ENCODE peak calls at places on chromosomes 3 and 15, in seven cellular contexts. V, I, H, N, S, U and E are unnamed samples. For H3K4me1, the result is how much of the 10 kb centered on the place peaks cover.

GRCh38 chr3:50287262-50287661 is 5.0 kb downstream of the IFRD2 start:
- DNase-seq in V (no peak), U (no peak), H (peak), S (no peak), I (no peak), N (peak), E (no peak)

GRCh38 chr3:124639406-124640237 is 90.6 kb upstream of the UMPS start:
- DNase-seq in H (no peak), U (no peak), V (no peak), N (no peak), S (no peak), I (peak), E (no peak)

GRCh38 chr15:41980654-41981323 is 8.4 kb upstream of the EHD4 start:
- DNase-seq in U (no peak), N (no peak), I (no peak), V (no peak), S (no peak), H (no peak), E (no peak)

GRCh38 chr3:139771331-139771730 is 93.6 kb upstream of the NMNAT3 start:
- DNase-seq in I (no peak), U (no peak), V (no peak), S (no peak), H (peak), N (no peak), E (no peak)

GRCh38 chr3:8938021-8938420 is 25.3 kb downstream of the RAD18 start:
- DNase-seq in V (no peak), I (peak), S (no peak), U (no peak), H (peak), N (no peak), E (no peak)

GRCh38 chr3:4303187-4304123 is at the start of gene SETMAR:
- DNase-seq in S (peak), N (peak), I (peak), U (peak), H (peak), V (peak), E (peak)

GRCh38 chr15:60520825-60521368 is 42.0 kb upstream of the ICE2 start:
- DNase-seq in H (peak), N (peak), I (peak), S (peak), V (peak), U (peak), E (peak)

GRCh38 chr3:136276049-136276755 is 26.1 kb downstream of the PCCB start:
- DNase-seq in H (no peak), I (no peak), N (no peak), V (no peak), U (no peak), S (no peak), E (no peak)

GRCh38 chr3:166582231-166582630 is 745.0 kb upstream of the BCHE start:
- DNase-seq in I (no peak), U (no peak), S (no peak), N (no peak), V (no peak), H (no peak), E (no peak)

GRCh38 chr3:36197176-36197575 is 183.1 kb upstream of the STAC start:
- DNase-seq in V (no peak), I (no peak), U (no peak), S (no peak), N (no peak), H (no peak), E (no peak)

GRCh38 chr3:94336076-94336741 is 273.3 kb downstream of the NSUN3 start:
- DNase-seq in H (peak), V (no peak), U (peak), N (no peak), I (peak), S (no peak), E (no peak)

GRCh38 chr3:99023590-99024192 is 122.2 kb upstream of the DCBLD2 start:
- DNase-seq in S (no peak), U (peak), N (no peak), H (peak), I (peak), V (no peak), E (no peak)

GRCh38 chr3:58434170-58434507 is 507 bp upstream of the PDHB start:
- DNase-seq in N (no peak), U (no peak), H (no peak), S (no peak), V (no peak), I (no peak), E (no peak)

GRCh38 chr3:40768536-40768935 is 243.8 kb downstream of the ZNF621 start:
- DNase-seq in H (no peak), N (no peak), S (no peak), V (no peak), I (no peak), U (no peak), E (no peak)

GRCh38 chr3:192817053-192817452 is 89.7 kb upstream of the FGF12 start:
- DNase-seq in S (no peak), U (no peak), V (no peak), N (no peak), H (no peak), I (no peak), E (no peak)

GRCh38 chr3:49689046-49689886 is at the start of the genes MST1 and RNF123:
- DNase-seq in I (peak), U (peak), H (peak), N (peak), V (peak), S (peak), E (peak)

GRCh38 chr3:108430540-108430939 is 79.9 kb downstream of the MYH15 start:
- DNase-seq in V (no peak), H (no peak), I (no peak), N (no peak), U (no peak), S (no peak), E (no peak)

GRCh38 chr15:63107895-63108546 is 13.6 kb upstream of the LACTB start:
- DNase-seq in S (no peak), N (no peak), H (no peak), U (no peak), I (no peak), V (peak), E (no peak)

GRCh38 chr15:52780172-52780980 is 9.8 kb downstream of the ONECUT1 start:
- DNase-seq in S (peak), V (peak), I (peak), U (peak), N (no peak), H (peak), E (peak)

GRCh38 chr3:129313983-129314756 is 35.5 kb downstream of the HMCES start:
- DNase-seq in N (peak), H (no peak), V (no peak), I (peak), U (peak), S (no peak), E (peak)

GRCh38 chr3:129313415-129313982 is 34.8 kb downstream of the HMCES start:
- DNase-seq in I (no peak), N (no peak), U (no peak), V (no peak), H (no peak), S (no peak), E (no peak)

GRCh38 chr3:129316121-129317013 is 37.7 kb downstream of the HMCES start:
- DNase-seq in H (peak), U (peak), S (peak), V (peak), N (peak), I (peak), E (peak)

GRCh38 chr3:129315386-129315991 is 36.8 kb downstream of the HMCES start:
- DNase-seq in H (peak), I (peak), U (peak), V (peak), N (peak), S (no peak), E (peak)

GRCh38 chr3:129314757-129315385 is 36.2 kb downstream of the HMCES start:
- DNase-seq in N (peak), I (peak), H (peak), U (peak), S (peak), V (peak), E (peak)
- TF ChIP-seq CTCF in N (no peak), I (no peak), H (peak), U (peak), S (no peak), V (no peak), E (no peak)

GRCh38 chr3:71064976-71065763 is 518.4 kb downstream of the FOXP1 start:
- DNase-seq in H (peak), V (peak), S (peak), I (peak), U (no peak), N (peak), E (peak)

GRCh38 chr3:71062920-71063767 is 520.4 kb downstream of the FOXP1 start:
- DNase-seq in U (peak), H (no peak), S (no peak), I (no peak), N (no peak), V (no peak), E (no peak)

GRCh38 chr3:71063768-71064287 is 519.7 kb downstream of the FOXP1 start:
- DNase-seq in U (peak), V (peak), S (no peak), I (peak), H (peak), N (no peak), E (peak)

GRCh38 chr3:71065764-71066013 is 517.8 kb downstream of the FOXP1 start:
- DNase-seq in V (no peak), S (no peak), H (no peak), U (no peak), N (no peak), I (no peak), E (no peak)

GRCh38 chr3:71064288-71064975 is 519.1 kb downstream of the FOXP1 start:
- DNase-seq in I (peak), U (peak), H (peak), V (peak), N (no peak), S (no peak), E (peak)
- H3K4me1 ChIP-seq in I (half or more), U (under half), H (under half), V (under half), N (under half), S (under half), E (under half)

GRCh38 chr15:40197434-40197833 is 36.6 kb downstream of the BUB1B start:
- DNase-seq in I (no peak), H (no peak), U (no peak), N (no peak), S (no peak), V (no peak), E (no peak)
- H3K4me3 ChIP-seq in I (no peak), H (no peak), U (no peak), N (no peak), S (no peak), V (no peak), E (no peak)

GRCh38 chr3:12706504-12707253 is 42.8 kb upstream of the RAF1 start:
- DNase-seq in U (peak), H (peak), I (peak), N (no peak), S (peak), V (peak), E (peak)
- TF ChIP-seq CTCF in U (peak), H (peak), I (peak), N (peak), S (peak), V (peak), E (peak)

DNA sequence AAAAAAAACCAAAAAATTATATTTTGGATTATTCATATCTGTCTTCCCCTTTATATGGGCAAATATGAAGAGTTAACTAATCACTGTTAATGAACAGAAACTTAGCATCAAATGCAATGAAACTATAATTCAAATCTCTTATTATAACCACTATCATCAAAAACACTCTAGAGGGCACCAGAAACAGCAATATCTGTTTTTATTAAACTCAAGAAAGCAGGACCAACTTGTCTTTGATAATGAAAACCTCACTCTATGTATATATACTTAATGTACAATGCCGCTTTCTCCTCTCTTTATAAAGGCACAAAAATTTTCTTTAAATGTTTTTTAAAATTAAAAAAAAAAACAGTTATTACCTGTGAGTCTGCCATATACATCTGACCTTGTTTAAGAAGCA is 92.7 kb downstream of the UACA start:
- DNase-seq in H (no peak), U (no peak), S (no peak), V (no peak), I (no peak), N (no peak), E (no peak)
- H3K4me1 ChIP-seq in H (half or more), U (under half), S (under half), V (under half), I (under half), N (under half), E (under half)